ENCODE peak calls at places on chromosomes 12 and 14, in seven cellular contexts. One of them, this sample, is unnamed.

GRCh38 chr14:24774167-24774915 is 140.4 kb upstream of the GZMB start:
- DNase-seq in stimulated activated CD4-positive, alpha-beta T cell treated with anti-CD3 and anti-CD28 coated beads, TNF-alpha, amount 100 ng/mL, for 24 hours: no peak
- DNase-seq in T-helper 17 cell: no peak
- DNase-seq in activated CD4-positive, alpha-beta T cell treated with anti-CD3 and anti-CD28 coated beads, Interleukin-2, amount 50 U/mL, for 1 hour: no peak
- DNase-seq in Right ventricle myocardium inferior: no peak
- DNase-seq in HFFc6: no peak
- DNase-seq in midbrain: no peak
- DNase-seq in this sample: no peak

GRCh38 chr14:71521238-71521637 is 411.0 kb upstream of the RGS6 start:
- DNase-seq in midbrain: no peak
- DNase-seq in T-helper 17 cell: no peak
- DNase-seq in Right ventricle myocardium inferior: no peak
- DNase-seq in stimulated activated CD4-positive, alpha-beta T cell treated with anti-CD3 and anti-CD28 coated beads, TNF-alpha, amount 100 ng/mL, for 24 hours: no peak
- DNase-seq in activated CD4-positive, alpha-beta T cell treated with anti-CD3 and anti-CD28 coated beads, Interleukin-2, amount 50 U/mL, for 1 hour: no peak
- DNase-seq in HFFc6: no peak
- DNase-seq in this sample: no peak

GRCh38 chr12:11730299-11731041 is 81.0 kb downstream of the ETV6 start:
- DNase-seq in Right ventricle myocardium inferior: no peak
- DNase-seq in activated CD4-positive, alpha-beta T cell treated with anti-CD3 and anti-CD28 coated beads, Interleukin-2, amount 50 U/mL, for 1 hour: no peak
- DNase-seq in midbrain: no peak
- DNase-seq in stimulated activated CD4-positive, alpha-beta T cell treated with anti-CD3 and anti-CD28 coated beads, TNF-alpha, amount 100 ng/mL, for 24 hours: no peak
- DNase-seq in T-helper 17 cell: no peak
- DNase-seq in HFFc6: no peak
- DNase-seq in this sample: no peak

GRCh38 chr12:66538970-66539369 is 139.9 kb downstream of the GRIP1 start:
- DNase-seq in Right ventricle myocardium inferior: no peak
- DNase-seq in midbrain: no peak
- DNase-seq in activated CD4-positive, alpha-beta T cell treated with anti-CD3 and anti-CD28 coated beads, Interleukin-2, amount 50 U/mL, for 1 hour: no peak
- DNase-seq in HFFc6: no peak
- DNase-seq in T-helper 17 cell: no peak
- DNase-seq in stimulated activated CD4-positive, alpha-beta T cell treated with anti-CD3 and anti-CD28 coated beads, TNF-alpha, amount 100 ng/mL, for 24 hours: no peak
- DNase-seq in this sample: no peak

GRCh38 chr12:57852195-57852594 is 5.7 kb upstream of the CTDSP2 start:
- DNase-seq in HFFc6: no peak
- DNase-seq in T-helper 17 cell: no peak
- DNase-seq in stimulated activated CD4-positive, alpha-beta T cell treated with anti-CD3 and anti-CD28 coated beads, TNF-alpha, amount 100 ng/mL, for 24 hours: no peak
- DNase-seq in Right ventricle myocardium inferior: peak
- DNase-seq in activated CD4-positive, alpha-beta T cell treated with anti-CD3 and anti-CD28 coated beads, Interleukin-2, amount 50 U/mL, for 1 hour: no peak
- DNase-seq in midbrain: peak
- DNase-seq in this sample: no peak

GRCh38 chr12:2343672-2344071 is 290.9 kb downstream of the CACNA1C start:
- DNase-seq in Right ventricle myocardium inferior: no peak
- DNase-seq in T-helper 17 cell: no peak
- DNase-seq in midbrain: no peak
- DNase-seq in stimulated activated CD4-positive, alpha-beta T cell treated with anti-CD3 and anti-CD28 coated beads, TNF-alpha, amount 100 ng/mL, for 24 hours: no peak
- DNase-seq in activated CD4-positive, alpha-beta T cell treated with anti-CD3 and anti-CD28 coated beads, Interleukin-2, amount 50 U/mL, for 1 hour: no peak
- DNase-seq in HFFc6: no peak
- DNase-seq in this sample: no peak

GRCh38 chr12:6330999-6331714 is 10.7 kb downstream of the TNFRSF1A start:
- DNase-seq in stimulated activated CD4-positive, alpha-beta T cell treated with anti-CD3 and anti-CD28 coated beads, TNF-alpha, amount 100 ng/mL, for 24 hours: no peak
- DNase-seq in T-helper 17 cell: no peak
- DNase-seq in HFFc6: no peak
- DNase-seq in midbrain: no peak
- DNase-seq in Right ventricle myocardium inferior: no peak
- DNase-seq in activated CD4-positive, alpha-beta T cell treated with anti-CD3 and anti-CD28 coated beads, Interleukin-2, amount 50 U/mL, for 1 hour: no peak
- DNase-seq in this sample: no peak

GRCh38 chr12:5796171-5797091 is 148.6 kb downstream of the ANO2 start:
- DNase-seq in Right ventricle myocardium inferior: peak
- DNase-seq in midbrain: no peak
- DNase-seq in HFFc6: no peak
- DNase-seq in T-helper 17 cell: no peak
- DNase-seq in activated CD4-positive, alpha-beta T cell treated with anti-CD3 and anti-CD28 coated beads, Interleukin-2, amount 50 U/mL, for 1 hour: no peak
- DNase-seq in stimulated activated CD4-positive, alpha-beta T cell treated with anti-CD3 and anti-CD28 coated beads, TNF-alpha, amount 100 ng/mL, for 24 hours: no peak
- DNase-seq in this sample: no peak

GRCh38 chr12:68786929-68787328 is 21.0 kb upstream of the MDM2 start:
- DNase-seq in stimulated activated CD4-positive, alpha-beta T cell treated with anti-CD3 and anti-CD28 coated beads, TNF-alpha, amount 100 ng/mL, for 24 hours: no peak
- DNase-seq in activated CD4-positive, alpha-beta T cell treated with anti-CD3 and anti-CD28 coated beads, Interleukin-2, amount 50 U/mL, for 1 hour: no peak
- DNase-seq in T-helper 17 cell: no peak
- DNase-seq in Right ventricle myocardium inferior: no peak
- DNase-seq in HFFc6: no peak
- DNase-seq in midbrain: peak
- DNase-seq in this sample: no peak

GRCh38 chr12:56682323-56682722 is 5.8 kb downstream of the PTGES3 start:
- DNase-seq in HFFc6: no peak
- DNase-seq in stimulated activated CD4-positive, alpha-beta T cell treated with anti-CD3 and anti-CD28 coated beads, TNF-alpha, amount 100 ng/mL, for 24 hours: no peak
- DNase-seq in Right ventricle myocardium inferior: no peak
- DNase-seq in midbrain: no peak
- DNase-seq in activated CD4-positive, alpha-beta T cell treated with anti-CD3 and anti-CD28 coated beads, Interleukin-2, amount 50 U/mL, for 1 hour: no peak
- DNase-seq in T-helper 17 cell: no peak
- DNase-seq in this sample: no peak

GRCh38 chr12:104182144-104182543 is 33.4 kb upstream of the TXNRD1 start:
- DNase-seq in Right ventricle myocardium inferior: peak
- DNase-seq in midbrain: no peak
- DNase-seq in stimulated activated CD4-positive, alpha-beta T cell treated with anti-CD3 and anti-CD28 coated beads, TNF-alpha, amount 100 ng/mL, for 24 hours: no peak
- DNase-seq in HFFc6: peak
- DNase-seq in T-helper 17 cell: no peak
- DNase-seq in activated CD4-positive, alpha-beta T cell treated with anti-CD3 and anti-CD28 coated beads, Interleukin-2, amount 50 U/mL, for 1 hour: no peak
- DNase-seq in this sample: no peak

GRCh38 chr14:68501621-68502052 is 291.2 kb downstream of the ZFP36L1 start:
- DNase-seq in T-helper 17 cell: no peak
- DNase-seq in HFFc6: no peak
- DNase-seq in Right ventricle myocardium inferior: peak
- DNase-seq in stimulated activated CD4-positive, alpha-beta T cell treated with anti-CD3 and anti-CD28 coated beads, TNF-alpha, amount 100 ng/mL, for 24 hours: no peak
- DNase-seq in midbrain: no peak
- DNase-seq in activated CD4-positive, alpha-beta T cell treated with anti-CD3 and anti-CD28 coated beads, Interleukin-2, amount 50 U/mL, for 1 hour: no peak
- DNase-seq in this sample: no peak

GRCh38 chr12:28771961-28772360 is 377.1 kb upstream of the FAR2 start:
- DNase-seq in T-helper 17 cell: no peak
- DNase-seq in midbrain: no peak
- DNase-seq in stimulated activated CD4-positive, alpha-beta T cell treated with anti-CD3 and anti-CD28 coated beads, TNF-alpha, amount 100 ng/mL, for 24 hours: no peak
- DNase-seq in Right ventricle myocardium inferior: no peak
- DNase-seq in HFFc6: no peak
- DNase-seq in activated CD4-positive, alpha-beta T cell treated with anti-CD3 and anti-CD28 coated beads, Interleukin-2, amount 50 U/mL, for 1 hour: no peak
- DNase-seq in this sample: no peak

GRCh38 chr12:51403744-51404143 is 12.5 kb upstream of the GALNT6 start:
- DNase-seq in HFFc6: no peak
- DNase-seq in T-helper 17 cell: no peak
- DNase-seq in stimulated activated CD4-positive, alpha-beta T cell treated with anti-CD3 and anti-CD28 coated beads, TNF-alpha, amount 100 ng/mL, for 24 hours: no peak
- DNase-seq in Right ventricle myocardium inferior: no peak
- DNase-seq in activated CD4-positive, alpha-beta T cell treated with anti-CD3 and anti-CD28 coated beads, Interleukin-2, amount 50 U/mL, for 1 hour: no peak
- DNase-seq in midbrain: peak
- DNase-seq in this sample: no peak

GRCh38 chr12:12278899-12279298 is 12.1 kb upstream of the LRP6 start:
- DNase-seq in HFFc6: no peak
- DNase-seq in midbrain: no peak
- DNase-seq in stimulated activated CD4-positive, alpha-beta T cell treated with anti-CD3 and anti-CD28 coated beads, TNF-alpha, amount 100 ng/mL, for 24 hours: no peak
- DNase-seq in T-helper 17 cell: no peak
- DNase-seq in Right ventricle myocardium inferior: no peak
- DNase-seq in activated CD4-positive, alpha-beta T cell treated with anti-CD3 and anti-CD28 coated beads, Interleukin-2, amount 50 U/mL, for 1 hour: no peak
- DNase-seq in this sample: no peak

GRCh38 chr14:105073720-105074600 is 8.7 kb upstream of the GPR132 start:
- DNase-seq in Right ventricle myocardium inferior: no peak
- DNase-seq in HFFc6: no peak
- DNase-seq in stimulated activated CD4-positive, alpha-beta T cell treated with anti-CD3 and anti-CD28 coated beads, TNF-alpha, amount 100 ng/mL, for 24 hours: no peak
- DNase-seq in activated CD4-positive, alpha-beta T cell treated with anti-CD3 and anti-CD28 coated beads, Interleukin-2, amount 50 U/mL, for 1 hour: no peak
- DNase-seq in T-helper 17 cell: no peak
- DNase-seq in midbrain: no peak
- DNase-seq in this sample: no peak

This sample was measured in effector memory CD4-positive, alpha-beta T cell.